ENCODE peak calls at places on chromosomes 3 and 15, in four cellular contexts. E is GM23248, C is MM.1S, T is HCT116. D is an unnamed sample.

GRCh38 chr3:138687236-138687635 is 78.7 kb downstream of the FAIM start:
- DNase-seq in C (no peak), T (no peak), E (peak; percentile 83), D (peak; percentile 57)

GRCh38 chr3:31472479-31473390 is 60.0 kb upstream of the STT3B start:
- DNase-seq in E (peak; percentile 19), C (no peak), T (no peak), D (no peak)

GRCh38 chr3:32220006-32220405 is 18.5 kb upstream of the CMTM8 start:
- DNase-seq in C (no peak), E (no peak), T (no peak), D (no peak)

GRCh38 chr3:62793961-62794360 is 81.3 kb downstream of the CADPS start:
- DNase-seq in E (peak; percentile 53), C (no peak), T (no peak), D (no peak)

GRCh38 chr15:31488437-31489204 is 162.0 kb downstream of the KLF13 start:
- DNase-seq in T (peak; percentile 80), C (peak; percentile 72), E (peak; percentile 94), D (peak; percentile 87)

GRCh38 chr15:77030042-77030927 is 35.4 kb downstream of the PSTPIP1 start:
- DNase-seq in C (no peak), T (no peak), E (no peak), D (no peak)

GRCh38 chr15:93203036-93203435 is 114.0 kb upstream of the RGMA start:
- DNase-seq in E (no peak), T (no peak), C (no peak), D (no peak)

GRCh38 chr15:46312133-46312740 is 677.4 kb downstream of the SQOR start:
- DNase-seq in T (peak; percentile 8), C (peak; percentile 83), E (peak; percentile 65), D (peak; percentile 92)

GRCh38 chr3:179713643-179714090 is 60.8 kb downstream of the USP13 start:
- DNase-seq in E (peak; percentile 43), T (no peak), C (no peak), D (no peak)

GRCh38 chr15:100899601-100900000 is 19.6 kb upstream of the LRRK1 start:
- DNase-seq in E (no peak), T (no peak), C (no peak), D (no peak)

GRCh38 chr3:177410734-177411133 is 213.5 kb upstream of the TBL1XR1 start:
- DNase-seq in E (no peak), C (peak; percentile 68), T (no peak), D (no peak)

GRCh38 chr3:47370887-47371697 is 9.7 kb upstream of the PTPN23 start:
- DNase-seq in C (peak; percentile 10), E (peak; percentile 39), T (no peak), D (peak; percentile 80)

GRCh38 chr15:33506781-33507180 is 196.0 kb downstream of the RYR3 start:
- DNase-seq in T (no peak), C (no peak), E (peak; percentile 34), D (no peak)

GRCh38 chr3:39196671-39197446 is 4.5 kb upstream of the XIRP1 start:
- DNase-seq in T (no peak), E (no peak), C (no peak), D (no peak)

DNA sequence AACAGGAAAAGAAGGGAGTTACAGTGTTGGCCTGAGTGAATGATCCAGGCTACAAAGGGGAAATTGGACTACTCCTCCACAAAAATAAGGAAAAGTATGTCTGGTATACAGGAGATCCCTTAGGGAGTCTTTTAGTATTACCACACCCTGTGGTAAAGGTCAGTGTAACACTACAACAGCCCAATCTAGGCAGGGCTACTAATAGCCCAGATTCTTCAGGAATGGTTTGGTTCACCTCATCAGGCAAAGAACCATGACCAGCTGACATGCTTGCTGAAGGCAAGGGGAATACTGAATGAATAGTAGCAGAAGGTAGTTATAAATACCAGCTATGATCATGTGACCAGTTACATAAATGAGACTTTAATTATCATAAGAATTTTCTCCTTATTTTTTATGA is 372.6 kb upstream of the ATP11B start:
- DNase-seq in E (no peak), T (no peak), C (no peak), D (no peak)
- H3K4me2 ChIP-seq in E (no peak overlapping the region), T (no peak overlapping the region), C (no peak overlapping the region), D (no peak overlapping the region)

GRCh38 chr3:125058529-125058928 is 2.7 kb upstream of the HEG1 start:
- DNase-seq in E (no peak), T (no peak), C (no peak), D (no peak)

GRCh38 chr3:125057186-125057850 is 1.5 kb upstream of the HEG1 start:
- DNase-seq in C (no peak), E (peak; percentile 91), T (no peak), D (no peak)

GRCh38 chr3:125054436-125055164 is 1.2 kb downstream of the HEG1 start:
- DNase-seq in C (peak; percentile 67), E (peak; percentile 76), T (no peak), D (peak; percentile 71)

GRCh38 chr3:125055165-125055912 is 458 bp downstream of the HEG1 start:
- DNase-seq in E (peak; percentile 53), T (no peak), C (no peak), D (peak; percentile 66)

GRCh38 chr3:125055913-125056705 is at the start of gene HEG1:
- DNase-seq in T (no peak), E (peak; percentile 95), C (peak; percentile 69), D (peak; percentile 92)
- H3K9ac ChIP-seq in T (peak within 1 kb of the TSS; percentile 35), E (peak within 1 kb of the TSS; percentile 96), C (no peak within 1 kb of the TSS), D (peak within 1 kb of the TSS; percentile 92)

GRCh38 chr3:41164776-41165175 is 34.5 kb upstream of the CTNNB1 start:
- DNase-seq in C (no peak), E (no peak), T (no peak), D (no peak)

GRCh38 chr3:41163399-41163798 is 35.9 kb upstream of the CTNNB1 start:
- DNase-seq in T (no peak), E (no peak), C (no peak), D (no peak)

GRCh38 chr3:41159581-41160189 is 39.6 kb upstream of the CTNNB1 start:
- DNase-seq in C (no peak), E (no peak), T (peak; percentile 41), D (no peak)

GRCh38 chr3:41162541-41162940 is 36.8 kb upstream of the CTNNB1 start:
- DNase-seq in C (no peak), T (no peak), E (no peak), D (no peak)

GRCh38 chr3:41162981-41163380 is 36.3 kb upstream of the CTNNB1 start:
- DNase-seq in C (no peak), E (no peak), T (no peak), D (no peak)
- H3K9me2 ChIP-seq in C (no peaks in the 10 kb centered on the region), E (no peaks in the 10 kb centered on the region), T (no peaks in the 10 kb centered on the region), D (no peaks in the 10 kb centered on the region)

DNA sequence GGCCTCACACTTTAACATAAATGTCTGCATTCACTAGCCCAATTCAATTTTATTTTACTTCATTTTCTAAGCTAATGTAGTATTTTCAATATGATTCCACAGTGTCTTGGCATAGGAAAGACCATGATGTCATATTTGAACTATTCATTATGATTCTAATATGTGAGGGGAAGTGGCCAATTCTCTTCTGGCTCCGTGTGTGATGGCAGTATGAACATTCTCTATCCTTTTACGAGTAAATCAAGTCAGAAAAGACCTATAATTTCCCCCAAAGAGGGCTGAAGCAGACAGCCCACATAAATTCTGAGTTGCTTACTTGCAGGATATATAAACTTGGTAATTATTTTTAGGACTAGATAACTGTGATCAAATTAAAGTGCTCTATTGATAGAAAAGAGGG is 193.0 kb downstream of the MEX3B start:
- DNase-seq in T (no peak), C (no peak), E (peak; percentile 4), D (no peak)
- H3K4me2 ChIP-seq in T (no peak overlapping the region), C (no peak overlapping the region), E (no peak overlapping the region), D (no peak overlapping the region)